ENCODE peak calls at places on chromosomes 6 and 20, in five cellular contexts. F is IMR-90; I is activated CD8-positive, alpha-beta memory T cell treated with anti-CD3 and anti-CD28 coated beads for 4 hours; U is GM19239; R is activated CD4-positive, alpha-beta T cell treated with anti-CD3 and anti-CD28 coated beads for 1 hour. Q is an unnamed sample.

GRCh38 chr20:5400164-5400762 is 83.5 kb upstream of the PROKR2 start:
- DNase-seq in F (peak), I (no peak), U (no peak), R (no peak), Q (no peak)

GRCh38 chr6:14874975-14875677 is 370.7 kb upstream of the JARID2 start:
- DNase-seq in F (no peak), I (no peak), U (no peak), R (no peak), Q (no peak)

GRCh38 chr20:63874254-63874653 is 9.2 kb downstream of the TPD52L2 start:
- DNase-seq in F (no peak), I (no peak), U (no peak), R (no peak), Q (no peak)

GRCh38 chr20:63014710-63015109 is 7.9 kb upstream of the BHLHE23 start:
- DNase-seq in F (no peak), I (no peak), U (no peak), R (no peak), Q (no peak)

GRCh38 chr6:69089539-69089938 is 454.5 kb downstream of the ADGRB3 start:
- DNase-seq in F (no peak), I (no peak), U (no peak), R (no peak), Q (no peak)

GRCh38 chr6:159351707-159352106 is 182.5 kb downstream of the FNDC1 start:
- DNase-seq in F (no peak), I (no peak), U (no peak), R (no peak), Q (no peak)

GRCh38 chr6:116096979-116097816 is 3.5 kb upstream of the NT5DC1 start:
- DNase-seq in F (peak), I (no peak), U (no peak), R (no peak), Q (no peak)

GRCh38 chr20:41133709-41134361 is 3.5 kb upstream of the PLCG1 start:
- DNase-seq in F (peak), I (no peak), U (peak), R (peak), Q (no peak)

GRCh38 chr20:25584905-25585704 is at the start of gene NINL:
- DNase-seq in F (peak), I (peak), U (no peak), R (peak), Q (no peak)

GRCh38 chr6:56595490-56596122 is 47.1 kb downstream of the DST start:
- DNase-seq in F (peak), I (no peak), U (peak), R (no peak), Q (peak)

GRCh38 chr20:49424536-49424935 is 57.9 kb downstream of the KCNB1 start:
- DNase-seq in F (no peak), I (no peak), U (no peak), R (no peak), Q (no peak)

GRCh38 chr20:59819496-59820203 is 113.8 kb downstream of the SYCP2 start:
- DNase-seq in F (no peak), I (no peak), U (no peak), R (no peak), Q (no peak)

GRCh38 chr20:38043512-38044300 is 10.2 kb downstream of the RPRD1B start:
- DNase-seq in F (peak), I (no peak), U (no peak), R (no peak), Q (no peak)

GRCh38 chr20:46990017-46990810 is 95.6 kb downstream of the EYA2 start:
- DNase-seq in F (no peak), I (no peak), U (no peak), R (no peak), Q (no peak)

GRCh38 chr6:35312076-35312762 is 14.6 kb downstream of the DEF6 start:
- DNase-seq in F (no peak), I (no peak), U (no peak), R (no peak), Q (no peak)

GRCh38 chr20:13396826-13397225 is 175.8 kb downstream of the ISM1 start:
- DNase-seq in F (no peak), I (no peak), U (no peak), R (no peak), Q (no peak)

GRCh38 chr20:57009355-57009754 is 257.1 kb downstream of the BMP7 start:
- DNase-seq in F (no peak), I (no peak), U (no peak), R (no peak), Q (no peak)

GRCh38 chr6:142993977-142994376 is 49.0 kb upstream of the HIVEP2 start:
- DNase-seq in F (no peak), I (no peak), U (no peak), R (no peak), Q (no peak)

GRCh38 chr6:6678811-6679210 is 90.3 kb downstream of the LY86 start:
- DNase-seq in F (no peak), I (no peak), U (no peak), R (no peak), Q (no peak)